ENCODE peak calls at places on chromosome 1, in seven cellular contexts. E, U, G, I, R, D and Q are unnamed samples.

GRCh38 chr1:236168716-236169429 is 26.5 kb downstream of the GPR137B start:
- DNase-seq in E (peak), U (peak), G (peak), I (peak), R (no peak), D (peak), Q (peak)

GRCh38 chr1:10779201-10779600 is 17.2 kb downstream of the CASZ1 start:
- DNase-seq in E (peak), U (no peak), G (peak), I (no peak), R (no peak), D (no peak), Q (no peak)

GRCh38 chr1:41661428-41662060 is 177.1 kb upstream of the EDN2 start:
- DNase-seq in E (no peak), U (no peak), G (peak), I (no peak), R (no peak), D (no peak), Q (no peak)

GRCh38 chr1:10649484-10650201 is 146.8 kb downstream of the CASZ1 start:
- DNase-seq in E (no peak), U (no peak), G (no peak), I (no peak), R (no peak), D (no peak), Q (no peak)

GRCh38 chr1:43444827-43445225 is 8.9 kb downstream of the HYI start:
- DNase-seq in E (no peak), U (no peak), G (peak), I (no peak), R (no peak), D (no peak), Q (peak)

GRCh38 chr1:211313392-211313791 is 13.2 kb upstream of the TRAF5 start:
- DNase-seq in E (no peak), U (no peak), G (no peak), I (no peak), R (no peak), D (no peak), Q (no peak)

GRCh38 chr1:1197551-1198422 is 8.6 kb downstream of the TNFRSF18 start:
- DNase-seq in E (peak), U (no peak), G (peak), I (peak), R (no peak), D (no peak), Q (no peak)

GRCh38 chr1:169550294-169550693 is 36.0 kb downstream of the F5 start:
- DNase-seq in E (no peak), U (peak), G (no peak), I (no peak), R (peak), D (peak), Q (peak)

GRCh38 chr1:79224537-79224936 is 218.0 kb upstream of the ADGRL4 start:
- DNase-seq in E (no peak), U (no peak), G (no peak), I (no peak), R (no peak), D (no peak), Q (no peak)

GRCh38 chr1:235998812-235999211 is 66.1 kb downstream of the NID1 start:
- DNase-seq in E (no peak), U (peak), G (no peak), I (no peak), R (no peak), D (no peak), Q (no peak)

GRCh38 chr1:16298653-16299052 is 53.6 kb downstream of the FBXO42 start:
- DNase-seq in E (no peak), U (no peak), G (no peak), I (no peak), R (no peak), D (peak), Q (no peak)

GRCh38 chr1:207822602-207823451 is 71.0 kb downstream of the CD46 start:
- DNase-seq in E (peak), U (peak), G (peak), I (peak), R (peak), D (no peak), Q (peak)

GRCh38 chr1:48943393-48943792 is 166.7 kb upstream of the BEND5 start:
- DNase-seq in E (no peak), U (peak), G (no peak), I (no peak), R (no peak), D (peak), Q (peak)

GRCh38 chr1:2783435-2784397 is 17.8 kb downstream of the TTC34 start:
- DNase-seq in E (no peak), U (no peak), G (peak), I (no peak), R (no peak), D (no peak), Q (no peak)

GRCh38 chr1:84504580-84505021 is 1.6 kb upstream of the SPATA1 start:
- DNase-seq in E (no peak), U (peak), G (no peak), I (no peak), R (no peak), D (peak), Q (peak)

GRCh38 chr1:232382671-232383070 is 247.3 kb downstream of the SIPA1L2 start:
- DNase-seq in E (no peak), U (peak), G (no peak), I (no peak), R (no peak), D (no peak), Q (peak)

GRCh38 chr1:74779750-74780149 is 46.8 kb downstream of the TYW3 start:
- DNase-seq in E (no peak), U (no peak), G (no peak), I (no peak), R (no peak), D (no peak), Q (no peak)

GRCh38 chr1:223041481-223041880 is 101.6 kb downstream of the TLR5 start:
- DNase-seq in E (no peak), U (no peak), G (no peak), I (no peak), R (no peak), D (no peak), Q (no peak)

GRCh38 chr1:170791941-170792340 is 128.0 kb downstream of the PRRX1 start:
- DNase-seq in E (no peak), U (peak), G (no peak), I (no peak), R (no peak), D (no peak), Q (peak)

GRCh38 chr1:153922076-153922837 is 515 bp downstream of the GATAD2B start:
- DNase-seq in E (peak), U (peak), G (peak), I (peak), R (peak), D (no peak), Q (no peak)
- TF ChIP-seq CTCF in E (no peak), U (no peak), G (no peak), I (no peak), R (peak), D (no peak), Q (peak)

DNA sequence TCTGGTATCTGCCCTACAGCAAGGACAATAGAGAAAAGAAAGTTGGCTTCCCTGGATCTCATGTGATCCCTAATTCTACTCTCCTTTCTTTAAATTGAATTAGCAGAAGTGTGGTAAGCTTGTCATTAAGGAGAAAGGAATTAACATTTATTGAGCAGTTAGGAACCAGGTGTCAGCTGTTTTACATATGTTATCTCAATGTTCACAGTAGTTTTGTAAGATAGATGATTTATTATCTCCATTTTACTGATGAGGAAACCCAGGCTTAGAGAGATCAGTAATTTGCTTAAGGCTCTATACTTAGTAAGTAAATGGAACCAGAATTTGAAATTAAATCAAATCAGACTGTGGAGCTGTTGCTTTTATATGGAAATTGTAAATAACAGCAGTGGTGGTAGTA is 8.0 kb downstream of the XPR1 start:
- DNase-seq in E (no peak), U (no peak), G (no peak), I (no peak), R (no peak), D (no peak), Q (no peak)
- H3K4me3 ChIP-seq in E (no peak), U (no peak), G (no peak), I (no peak), R (no peak), D (no peak), Q (no peak)

GRCh38 chr1:19623523-19623922 is 20.6 kb upstream of the NBL1 start:
- DNase-seq in E (no peak), U (no peak), G (no peak), I (no peak), R (no peak), D (no peak), Q (no peak)
- TF ChIP-seq CTCF in E (no peak), U (no peak), G (no peak), I (no peak), R (no peak), D (no peak), Q (no peak)

GRCh38 chr1:244049142-244049968 is 1.7 kb upstream of the ZBTB18 start:
- DNase-seq in E (peak), U (no peak), G (peak), I (peak), R (no peak), D (no peak), Q (no peak)
- H3K4me3 ChIP-seq in E (peak), U (peak), G (peak), I (peak), R (peak), D (peak), Q (peak)

GRCh38 chr1:119316870-119317416 is 51.6 kb upstream of the HAO2 start:
- DNase-seq in E (no peak), U (no peak), G (no peak), I (no peak), R (no peak), D (no peak), Q (no peak)
- TF ChIP-seq CTCF in E (no peak), U (peak), G (no peak), I (no peak), R (no peak), D (no peak), Q (no peak)